ENCODE peak calls at places on chromosomes 3 and 15, in five cellular contexts. R is neuronal stem cell, V is OCI-LY7, N is body of pancreas, X is stomach. Q is an unnamed sample.

GRCh38 chr15:79332824-79333510 is 22.1 kb downstream of the TMED3 start:
- DNase-seq in V (no peak), N (peak; percentile 57), R (no peak), X (no peak), Q (no peak)

GRCh38 chr15:64883097-64883581 is 28.6 kb upstream of the ANKDD1A start:
- DNase-seq in N (no peak), V (no peak), R (no peak), X (no peak), Q (no peak)

GRCh38 chr3:131503328-131503650 is 518 bp upstream of the MRPL3 start:
- DNase-seq in R (no peak), N (no peak), X (no peak), V (peak; percentile 3), Q (no peak)

GRCh38 chr15:90033006-90033405 is 31.9 kb downstream of the ZNF710 start:
- DNase-seq in R (no peak), V (no peak), N (no peak), X (no peak), Q (no peak)

GRCh38 chr3:16069149-16069922 is 105.1 kb upstream of the GALNT15 start:
- DNase-seq in N (no peak), X (no peak), R (no peak), V (no peak), Q (no peak)

GRCh38 chr15:36251450-36251849 is 328.0 kb upstream of the CDIN1 start:
- DNase-seq in R (no peak), N (no peak), V (no peak), X (no peak), Q (no peak)

GRCh38 chr3:57164606-57165573 is at the start of gene IL17RD:
- DNase-seq in V (peak; percentile 84), X (peak; percentile 79), N (peak; percentile 78), R (peak; percentile 85), Q (peak; percentile 39)

GRCh38 chr15:62766599-62766998 is 275.9 kb upstream of the TPM1 start:
- DNase-seq in V (no peak), R (no peak), N (no peak), X (no peak), Q (no peak)

GRCh38 chr3:118972974-118973373 is 61.7 kb downstream of the IGSF11 start:
- DNase-seq in V (no peak), N (peak; percentile 31), R (no peak), X (no peak), Q (no peak)

GRCh38 chr15:95973566-95974256 is 356.8 kb upstream of the NR2F2 start:
- DNase-seq in V (no peak), X (no peak), N (no peak), R (no peak), Q (no peak)

GRCh38 chr3:127815641-127816605 is 6.4 kb downstream of the MGLL start:
- DNase-seq in X (peak; percentile 33), N (no peak), R (no peak), V (no peak), Q (no peak)

GRCh38 chr3:130755666-130756065 is 9.0 kb upstream of the PIK3R4 start:
- DNase-seq in V (no peak), R (no peak), X (no peak), N (no peak), Q (no peak)

GRCh38 chr3:27022096-27022761 is 347.0 kb downstream of the NEK10 start:
- DNase-seq in R (no peak), V (no peak), X (no peak), N (no peak), Q (no peak)

GRCh38 chr3:29291262-29291981 is 10.6 kb downstream of the RBMS3 start:
- DNase-seq in R (no peak), V (no peak), N (peak; percentile 36), X (no peak), Q (no peak)

GRCh38 chr3:38264779-38265178 is 833 bp upstream of the SLC22A13 start:
- DNase-seq in R (no peak), X (no peak), N (no peak), V (no peak), Q (no peak)

GRCh38 chr3:183517656-183518055 is 37.9 kb downstream of the KLHL6 start:
- DNase-seq in V (no peak), X (no peak), N (no peak), R (no peak), Q (no peak)

GRCh38 chr15:70270752-70271111 is 173.0 kb upstream of the TLE3 start:
- DNase-seq in X (no peak), R (no peak), N (no peak), V (no peak), Q (no peak)

GRCh38 chr15:67820992-67821783 is 4.1 kb upstream of the SKOR1 start:
- DNase-seq in R (no peak), V (no peak), N (peak; percentile 54), X (peak; percentile 47), Q (no peak)

GRCh38 chr3:184338538-184338945 is 1.1 kb downstream of the FAM131A start:
- DNase-seq in X (peak; percentile 57), N (peak; percentile 63), V (no peak), R (peak; percentile 88), Q (peak; percentile 18)

GRCh38 chr15:89419370-89419984 is 76.9 kb downstream of the RHCG start:
- DNase-seq in V (peak; percentile 14), X (no peak), N (peak; percentile 50), R (peak; percentile 85), Q (no peak)

GRCh38 chr3:159513867-159514380 is 474.7 kb upstream of the IL12A start:
- DNase-seq in R (no peak), V (no peak), N (no peak), X (no peak), Q (no peak)

GRCh38 chr3:61612211-61612995 is 51.0 kb downstream of the PTPRG start:
- DNase-seq in V (no peak), X (no peak), R (no peak), N (no peak), Q (no peak)

GRCh38 chr3:197478746-197479668 is 76.8 kb downstream of the BDH1 start:
- DNase-seq in R (no peak), N (peak; percentile 26), X (no peak), V (no peak), Q (no peak)

GRCh38 chr3:136457793-136458192 is 207.7 kb downstream of the PCCB start:
- DNase-seq in R (no peak), N (no peak), V (no peak), X (no peak), Q (no peak)
- H3K9me3 ChIP-seq in R (peaks cover 32% of the 10 kb centered on the region), N (no peaks in the 10 kb centered on the region), V (peaks cover 37% of the 10 kb centered on the region), X (peaks cover 32% of the 10 kb centered on the region), Q (peaks cover 18% of the 10 kb centered on the region)

DNA sequence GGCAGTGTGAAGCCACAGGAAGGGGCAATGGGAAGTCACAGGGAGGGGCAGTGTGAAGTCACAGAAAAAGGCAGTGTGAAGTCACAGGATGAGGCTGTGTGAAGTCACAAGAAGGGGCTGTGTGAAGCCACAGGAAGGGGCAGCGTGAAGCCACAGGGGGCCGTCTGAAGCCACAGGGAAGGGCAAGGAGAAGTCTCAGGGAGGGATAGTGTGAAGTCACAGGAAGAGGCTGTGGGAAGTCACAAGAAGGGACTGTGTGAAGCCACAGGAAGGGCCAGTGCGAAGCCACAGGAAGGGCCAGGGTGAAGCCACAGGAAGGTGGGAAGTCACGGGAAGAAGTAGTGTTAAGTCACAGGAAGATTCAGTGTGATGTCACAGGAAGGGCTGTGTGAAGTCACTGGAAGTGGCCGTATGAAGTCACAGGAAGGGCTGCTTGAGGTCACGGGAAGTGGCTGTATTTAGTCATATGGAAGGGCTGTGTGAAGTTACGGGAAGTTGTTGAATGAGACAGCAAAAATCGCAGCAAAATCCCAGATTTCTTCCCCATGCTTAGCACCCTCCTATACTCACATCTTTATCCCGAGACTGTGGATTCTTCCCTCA is 38.6 kb downstream of the GASK1A start:
- DNase-seq in X (no peak), R (no peak), N (no peak), V (no peak), Q (no peak)
- H3K9me3 ChIP-seq in X (no peaks in the 10 kb centered on the region), R (peaks cover 9% of the 10 kb centered on the region), N (no peaks in the 10 kb centered on the region), V (peaks cover 26% of the 10 kb centered on the region), Q (peaks cover 12% of the 10 kb centered on the region)

DNA sequence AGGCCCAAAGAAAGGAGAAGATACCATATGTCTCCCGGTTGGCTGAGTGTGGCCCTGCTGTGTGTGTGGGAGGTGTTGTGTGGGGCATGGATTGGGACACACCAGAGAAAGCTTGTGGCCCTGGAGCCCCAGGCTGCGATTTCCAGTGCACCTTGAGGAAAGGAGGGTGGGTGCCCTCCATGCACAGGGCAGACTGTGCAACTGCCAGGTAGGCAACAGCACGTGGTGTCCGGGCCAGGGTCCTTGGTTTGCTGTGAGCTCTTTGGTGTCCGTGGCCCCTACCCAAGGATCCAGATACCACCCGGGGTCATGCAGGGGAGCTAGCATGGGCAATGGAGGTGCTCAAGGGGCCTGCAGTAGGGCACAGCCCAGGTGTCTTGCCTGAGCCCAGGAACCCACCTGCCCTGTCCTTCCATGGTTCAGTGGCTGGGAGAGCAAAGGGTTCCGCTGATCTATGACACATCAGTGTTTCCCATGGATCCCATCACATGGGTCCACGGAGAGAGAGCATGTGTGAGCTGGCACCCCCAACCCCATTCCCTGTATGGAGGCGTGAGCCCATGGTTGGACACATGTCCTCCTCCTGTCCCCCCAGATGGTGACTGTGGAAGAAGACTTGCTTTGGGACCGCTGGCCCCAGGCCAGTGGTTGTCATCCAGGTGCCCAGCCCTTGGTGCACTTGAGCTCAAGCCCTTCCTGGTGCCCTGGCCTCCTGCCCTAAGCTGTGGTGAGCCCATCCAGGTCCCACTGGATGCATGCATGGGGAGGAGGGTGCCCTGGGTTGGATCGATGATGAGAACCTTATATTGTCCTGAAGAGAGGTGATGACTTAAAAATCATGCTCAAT is 223.4 kb downstream of the SNRPN start:
- DNase-seq in N (peak; percentile 4), V (no peak), R (no peak), X (peak; percentile 22), Q (peak; percentile 5)
- H3K9me3 ChIP-seq in N (no peaks in the 10 kb centered on the region), V (no peaks in the 10 kb centered on the region), R (peaks cover 15% of the 10 kb centered on the region), X (peaks cover 100% of the 10 kb centered on the region), Q (no peaks in the 10 kb centered on the region)

DNA sequence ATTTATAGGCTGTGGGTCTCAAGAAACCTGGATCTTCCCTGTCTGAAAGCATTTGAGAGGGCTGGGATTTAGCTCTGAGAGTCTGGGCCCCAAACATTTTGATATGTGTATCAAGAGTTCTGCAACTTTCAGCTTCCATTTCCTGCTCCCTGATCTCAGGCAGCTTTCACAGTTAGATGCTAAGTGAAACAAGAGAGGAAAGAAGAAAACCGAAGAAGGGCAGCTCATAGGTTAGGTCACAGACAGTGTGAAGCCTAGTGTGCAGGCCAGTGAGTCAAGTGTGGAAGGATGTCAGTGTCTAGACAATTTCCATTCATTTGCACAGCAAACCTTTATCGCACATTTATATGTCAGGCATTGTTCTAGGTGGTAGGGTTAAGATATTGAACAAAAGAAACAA is 173.6 kb upstream of the PROK2 start:
- DNase-seq in R (no peak), N (no peak), X (no peak), V (no peak), Q (no peak)
- H3K9me3 ChIP-seq in R (no peaks in the 10 kb centered on the region), N (no peaks in the 10 kb centered on the region), X (no peaks in the 10 kb centered on the region), V (no peaks in the 10 kb centered on the region), Q (no peaks in the 10 kb centered on the region)